ENCODE peak calls at places on chromosomes 12 and 14, in six cellular contexts. One of them, this sample, is unnamed.

GRCh38 chr14:32913725-32914124 is 25.0 kb upstream of the NPAS3 start:
- DNase-seq in SK-N-SH: peak
- DNase-seq in breast epithelium: no peak
- DNase-seq in heart right ventricle: no peak
- DNase-seq in lung: no peak
- DNase-seq in astrocyte of the spinal cord: peak
- DNase-seq in this sample: peak

GRCh38 chr12:109264095-109264942 is 44.8 kb downstream of the FOXN4 start:
- DNase-seq in astrocyte of the spinal cord: peak
- DNase-seq in heart right ventricle: peak
- DNase-seq in breast epithelium: no peak
- DNase-seq in lung: peak
- DNase-seq in SK-N-SH: peak
- DNase-seq in this sample: peak

GRCh38 chr12:12046401-12046800 is 24.3 kb upstream of the BCL2L14 start:
- DNase-seq in breast epithelium: no peak
- DNase-seq in SK-N-SH: peak
- DNase-seq in astrocyte of the spinal cord: no peak
- DNase-seq in heart right ventricle: no peak
- DNase-seq in lung: no peak
- DNase-seq in this sample: no peak

GRCh38 chr14:70254476-70254961 is 65.8 kb upstream of the SLC8A3 start:
- DNase-seq in heart right ventricle: peak
- DNase-seq in breast epithelium: peak
- DNase-seq in lung: peak
- DNase-seq in astrocyte of the spinal cord: peak
- DNase-seq in SK-N-SH: peak
- DNase-seq in this sample: peak

GRCh38 chr14:66610154-66610563 is 102.2 kb downstream of the GPHN start:
- DNase-seq in heart right ventricle: no peak
- DNase-seq in SK-N-SH: no peak
- DNase-seq in lung: no peak
- DNase-seq in astrocyte of the spinal cord: no peak
- DNase-seq in breast epithelium: no peak
- DNase-seq in this sample: peak

GRCh38 chr12:109464642-109465351 is 12.3 kb downstream of the KCTD10 start:
- DNase-seq in astrocyte of the spinal cord: no peak
- DNase-seq in heart right ventricle: no peak
- DNase-seq in breast epithelium: no peak
- DNase-seq in lung: no peak
- DNase-seq in SK-N-SH: no peak
- DNase-seq in this sample: peak

GRCh38 chr12:93786669-93787397 is 109.7 kb downstream of the CRADD start:
- DNase-seq in SK-N-SH: no peak
- DNase-seq in breast epithelium: no peak
- DNase-seq in astrocyte of the spinal cord: peak
- DNase-seq in lung: no peak
- DNase-seq in heart right ventricle: no peak
- DNase-seq in this sample: peak

GRCh38 chr12:30437044-30437443 is 258.6 kb downstream of the IPO8 start:
- DNase-seq in astrocyte of the spinal cord: no peak
- DNase-seq in lung: no peak
- DNase-seq in heart right ventricle: no peak
- DNase-seq in SK-N-SH: no peak
- DNase-seq in breast epithelium: no peak
- DNase-seq in this sample: peak

GRCh38 chr12:34294137-34294536 is 271.8 kb downstream of the ALG10 start:
- DNase-seq in breast epithelium: no peak
- DNase-seq in heart right ventricle: peak
- DNase-seq in astrocyte of the spinal cord: no peak
- DNase-seq in lung: no peak
- DNase-seq in SK-N-SH: no peak
- DNase-seq in this sample: no peak

GRCh38 chr12:124820199-124820598 is 43.5 kb downstream of the SCARB1 start:
- DNase-seq in lung: no peak
- DNase-seq in breast epithelium: no peak
- DNase-seq in heart right ventricle: no peak
- DNase-seq in SK-N-SH: no peak
- DNase-seq in astrocyte of the spinal cord: no peak
- DNase-seq in this sample: no peak

GRCh38 chr14:100892496-100893227 is 10.9 kb downstream of the RTL1 start:
- DNase-seq in lung: no peak
- DNase-seq in SK-N-SH: no peak
- DNase-seq in breast epithelium: no peak
- DNase-seq in heart right ventricle: no peak
- DNase-seq in astrocyte of the spinal cord: no peak
- DNase-seq in this sample: no peak

GRCh38 chr12:5078423-5078822 is 34.7 kb downstream of the KCNA5 start:
- DNase-seq in heart right ventricle: peak
- DNase-seq in SK-N-SH: peak
- DNase-seq in lung: no peak
- DNase-seq in breast epithelium: no peak
- DNase-seq in astrocyte of the spinal cord: no peak
- DNase-seq in this sample: no peak

GRCh38 chr12:2168808-2169207 is 116.0 kb downstream of the CACNA1C start:
- DNase-seq in astrocyte of the spinal cord: no peak
- DNase-seq in lung: no peak
- DNase-seq in SK-N-SH: no peak
- DNase-seq in heart right ventricle: no peak
- DNase-seq in breast epithelium: no peak
- DNase-seq in this sample: peak

GRCh38 chr14:103382375-103382774 is 2.8 kb upstream of the MARK3 start:
- DNase-seq in SK-N-SH: no peak
- DNase-seq in astrocyte of the spinal cord: no peak
- DNase-seq in breast epithelium: no peak
- DNase-seq in heart right ventricle: no peak
- DNase-seq in lung: no peak
- DNase-seq in this sample: peak

GRCh38 chr14:72786377-72787350 is 107.2 kb downstream of the DPF3 start:
- DNase-seq in SK-N-SH: no peak
- DNase-seq in breast epithelium: no peak
- DNase-seq in heart right ventricle: no peak
- DNase-seq in astrocyte of the spinal cord: no peak
- DNase-seq in lung: no peak
- DNase-seq in this sample: no peak

GRCh38 chr12:104643921-104644669 is 187.3 kb downstream of the CHST11 start:
- DNase-seq in astrocyte of the spinal cord: no peak
- DNase-seq in breast epithelium: no peak
- DNase-seq in SK-N-SH: peak
- DNase-seq in heart right ventricle: no peak
- DNase-seq in lung: no peak
- DNase-seq in this sample: no peak

GRCh38 chr14:51922624-51923023 is 62.2 kb downstream of the GNG2 start:
- DNase-seq in SK-N-SH: no peak
- DNase-seq in lung: no peak
- DNase-seq in breast epithelium: no peak
- DNase-seq in astrocyte of the spinal cord: peak
- DNase-seq in heart right ventricle: no peak
- DNase-seq in this sample: peak
- H3K4me3 ChIP-seq in SK-N-SH: no peak
- H3K4me3 ChIP-seq in lung: no peak
- H3K4me3 ChIP-seq in breast epithelium: no peak
- H3K4me3 ChIP-seq in astrocyte of the spinal cord: no peak
- H3K4me3 ChIP-seq in heart right ventricle: no peak
- H3K4me3 ChIP-seq in this sample: no peak

GRCh38 chr14:21103710-21104447 is 3.0 kb downstream of the TMEM253 start:
- DNase-seq in lung: peak
- DNase-seq in astrocyte of the spinal cord: peak
- DNase-seq in SK-N-SH: peak
- DNase-seq in heart right ventricle: peak
- DNase-seq in breast epithelium: peak
- DNase-seq in this sample: peak
- TF ChIP-seq CTCF in lung: peak
- TF ChIP-seq CTCF in astrocyte of the spinal cord: peak
- TF ChIP-seq CTCF in SK-N-SH: peak
- TF ChIP-seq CTCF in heart right ventricle: peak
- TF ChIP-seq CTCF in breast epithelium: peak
- TF ChIP-seq CTCF in this sample: peak

DNA sequence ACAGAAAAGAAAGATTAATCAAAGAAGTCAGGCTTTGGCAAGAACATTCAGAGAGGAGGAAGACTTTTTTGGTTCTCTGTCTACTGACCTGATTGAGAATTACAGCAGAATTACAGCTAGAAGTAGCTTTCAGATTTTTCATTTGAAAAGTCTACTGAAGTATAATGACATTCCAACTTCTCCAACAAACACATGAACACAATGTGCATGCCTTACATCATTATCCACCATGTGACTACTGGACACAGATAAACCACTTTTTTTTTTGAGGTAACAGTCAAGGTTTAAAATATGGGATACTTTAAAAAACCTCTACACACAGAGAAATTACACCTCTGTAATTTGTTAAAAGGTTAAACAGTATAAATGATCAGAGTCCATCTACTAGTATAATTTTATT is 12.3 kb downstream of the BTBD7 start:
- DNase-seq in astrocyte of the spinal cord: no peak
- DNase-seq in breast epithelium: no peak
- DNase-seq in SK-N-SH: no peak
- DNase-seq in lung: no peak
- DNase-seq in heart right ventricle: no peak
- DNase-seq in this sample: no peak
- H3K4me3 ChIP-seq in astrocyte of the spinal cord: no peak
- H3K4me3 ChIP-seq in breast epithelium: no peak
- H3K4me3 ChIP-seq in SK-N-SH: no peak
- H3K4me3 ChIP-seq in lung: no peak
- H3K4me3 ChIP-seq in heart right ventricle: no peak
- H3K4me3 ChIP-seq in this sample: no peak

GRCh38 chr12:122862110-122862634 is 26.9 kb downstream of the HIP1R start:
- DNase-seq in breast epithelium: no peak
- DNase-seq in heart right ventricle: no peak
- DNase-seq in SK-N-SH: peak
- DNase-seq in astrocyte of the spinal cord: no peak
- DNase-seq in lung: no peak
- DNase-seq in this sample: no peak

GRCh38 chr12:122861586-122861970 is 26.3 kb downstream of the HIP1R start:
- DNase-seq in heart right ventricle: no peak
- DNase-seq in SK-N-SH: peak
- DNase-seq in astrocyte of the spinal cord: no peak
- DNase-seq in breast epithelium: no peak
- DNase-seq in lung: no peak
- DNase-seq in this sample: no peak

GRCh38 chr12:122859303-122860051 is 24.2 kb downstream of the HIP1R start:
- DNase-seq in lung: no peak
- DNase-seq in SK-N-SH: peak
- DNase-seq in breast epithelium: no peak
- DNase-seq in astrocyte of the spinal cord: no peak
- DNase-seq in heart right ventricle: no peak
- DNase-seq in this sample: no peak

GRCh38 chr12:122860052-122860853 is 25.0 kb downstream of the HIP1R start:
- DNase-seq in heart right ventricle: peak
- DNase-seq in SK-N-SH: peak
- DNase-seq in lung: peak
- DNase-seq in breast epithelium: peak
- DNase-seq in astrocyte of the spinal cord: peak
- DNase-seq in this sample: peak

GRCh38 chr12:122860854-122861585 is 25.8 kb downstream of the HIP1R start:
- DNase-seq in heart right ventricle: no peak
- DNase-seq in SK-N-SH: peak
- DNase-seq in lung: no peak
- DNase-seq in breast epithelium: no peak
- DNase-seq in astrocyte of the spinal cord: no peak
- DNase-seq in this sample: no peak
- TF ChIP-seq CTCF in heart right ventricle: no peak
- TF ChIP-seq CTCF in SK-N-SH: no peak
- TF ChIP-seq CTCF in lung: no peak
- TF ChIP-seq CTCF in breast epithelium: no peak
- TF ChIP-seq CTCF in astrocyte of the spinal cord: no peak
- TF ChIP-seq CTCF in this sample: no peak

GRCh38 chr12:114670257-114670955 is 13.6 kb downstream of the TBX3 start:
- DNase-seq in astrocyte of the spinal cord: peak
- DNase-seq in lung: no peak
- DNase-seq in heart right ventricle: no peak
- DNase-seq in SK-N-SH: no peak
- DNase-seq in breast epithelium: no peak
- DNase-seq in this sample: no peak
- H3K4me3 ChIP-seq in astrocyte of the spinal cord: peak
- H3K4me3 ChIP-seq in lung: no peak
- H3K4me3 ChIP-seq in heart right ventricle: no peak
- H3K4me3 ChIP-seq in SK-N-SH: no peak
- H3K4me3 ChIP-seq in breast epithelium: no peak
- H3K4me3 ChIP-seq in this sample: no peak

DNA sequence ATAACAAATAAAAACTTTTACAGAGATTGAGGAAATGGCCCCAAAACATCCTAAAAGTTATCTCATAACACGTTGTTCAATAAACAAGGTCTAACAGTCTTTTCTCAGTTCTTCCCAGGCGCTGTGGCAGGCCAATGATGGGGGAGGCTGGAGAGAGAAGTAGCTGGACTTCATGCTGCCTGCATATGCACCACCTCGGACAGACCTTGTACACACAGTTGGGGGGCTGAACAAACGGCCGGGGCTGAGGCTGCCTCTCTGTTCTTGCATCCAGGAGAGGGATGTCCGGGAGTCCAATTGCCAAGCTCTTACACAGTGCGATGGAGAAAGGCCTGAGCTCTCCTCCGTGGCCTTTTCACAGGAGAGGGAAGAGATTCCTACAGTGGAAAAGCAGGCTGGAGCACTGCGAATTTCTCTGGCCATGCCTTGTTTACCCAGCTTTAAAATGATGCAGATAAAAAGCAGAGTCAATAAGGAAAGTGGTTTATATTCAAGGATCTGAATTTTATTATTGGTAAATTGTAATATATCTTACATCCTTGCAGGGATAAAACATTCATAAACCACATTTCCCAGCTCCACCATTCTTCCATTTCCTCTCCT is 109.8 kb downstream of the PHLDA1 start:
- DNase-seq in heart right ventricle: no peak
- DNase-seq in lung: no peak
- DNase-seq in breast epithelium: no peak
- DNase-seq in SK-N-SH: no peak
- DNase-seq in astrocyte of the spinal cord: no peak
- DNase-seq in this sample: no peak
- TF ChIP-seq CTCF in heart right ventricle: no peak
- TF ChIP-seq CTCF in lung: no peak
- TF ChIP-seq CTCF in breast epithelium: no peak
- TF ChIP-seq CTCF in SK-N-SH: no peak
- TF ChIP-seq CTCF in astrocyte of the spinal cord: no peak
- TF ChIP-seq CTCF in this sample: no peak

GRCh38 chr12:43722621-43723020 is 36.0 kb downstream of the PUS7L start:
- DNase-seq in SK-N-SH: no peak
- DNase-seq in lung: no peak
- DNase-seq in breast epithelium: no peak
- DNase-seq in astrocyte of the spinal cord: no peak
- DNase-seq in heart right ventricle: no peak
- DNase-seq in this sample: no peak

GRCh38 chr12:43728117-43728516 is 30.5 kb downstream of the PUS7L start:
- DNase-seq in SK-N-SH: no peak
- DNase-seq in heart right ventricle: no peak
- DNase-seq in breast epithelium: no peak
- DNase-seq in lung: no peak
- DNase-seq in astrocyte of the spinal cord: no peak
- DNase-seq in this sample: peak

GRCh38 chr12:43728698-43729097 is 29.9 kb downstream of the PUS7L start:
- DNase-seq in heart right ventricle: no peak
- DNase-seq in breast epithelium: no peak
- DNase-seq in astrocyte of the spinal cord: no peak
- DNase-seq in lung: no peak
- DNase-seq in SK-N-SH: no peak
- DNase-seq in this sample: no peak

DNA sequence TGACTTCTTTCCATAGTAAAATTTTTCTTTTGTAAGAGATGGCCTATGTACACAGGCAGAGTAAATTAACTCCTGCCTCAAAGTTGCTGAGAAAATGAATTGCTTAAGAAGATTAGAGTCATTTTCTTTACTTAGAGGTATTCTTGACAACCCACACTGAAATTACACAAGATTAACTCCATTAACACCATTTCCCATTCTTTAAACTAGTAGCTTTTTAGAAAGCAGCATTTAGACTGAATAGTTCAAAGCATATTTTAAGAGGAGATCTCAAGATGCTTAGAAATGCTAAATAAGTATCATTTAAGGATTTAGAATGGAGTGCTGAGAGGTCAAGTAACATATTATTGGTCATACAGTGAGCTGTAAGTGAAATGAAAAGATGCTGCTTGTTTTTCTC is 35.5 kb downstream of the PUS7L start:
- DNase-seq in lung: no peak
- DNase-seq in astrocyte of the spinal cord: no peak
- DNase-seq in breast epithelium: no peak
- DNase-seq in heart right ventricle: no peak
- DNase-seq in SK-N-SH: no peak
- DNase-seq in this sample: no peak
- H3K4me3 ChIP-seq in lung: no peak
- H3K4me3 ChIP-seq in astrocyte of the spinal cord: no peak
- H3K4me3 ChIP-seq in breast epithelium: no peak
- H3K4me3 ChIP-seq in heart right ventricle: no peak
- H3K4me3 ChIP-seq in SK-N-SH: no peak
- H3K4me3 ChIP-seq in this sample: no peak

This sample was measured in cardiac fibroblast.